ENCODE peak calls at places on chromosome 2, in seven cellular contexts. K is sciatic nerve; V is stimulated activated CD4-positive, alpha-beta T cell treated with anti-CD3 and anti-CD28 coated beads, Interleukin-2, amount 100 ng/mL, for 48 hours; B is Caco-2; W is GM18507; L is small intestine; R is tibial artery. I is an unnamed sample.

GRCh38 chr2:219219113-219219696 is 447 bp upstream of the ABCB6 start:
- DNase-seq in K (no peak), V (no peak), B (peak), W (no peak), L (no peak), R (no peak), I (no peak)

GRCh38 chr2:12587729-12588522 is 128.8 kb upstream of the TRIB2 start:
- DNase-seq in K (no peak), V (no peak), B (no peak), W (peak), L (peak), R (peak), I (no peak)

GRCh38 chr2:64727843-64728463 is 74.2 kb upstream of the SERTAD2 start:
- DNase-seq in K (no peak), V (no peak), B (no peak), W (no peak), L (no peak), R (no peak), I (no peak)

GRCh38 chr2:198314559-198315153 is 510.3 kb downstream of the PLCL1 start:
- DNase-seq in K (no peak), V (no peak), B (peak), W (no peak), L (peak), R (no peak), I (no peak)

GRCh38 chr2:79219383-79219988 is 59.9 kb upstream of the REG3A start:
- DNase-seq in K (no peak), V (peak), B (peak), W (no peak), L (peak), R (no peak), I (peak)

GRCh38 chr2:206275274-206276160 is 1.1 kb downstream of the ZDBF2 start:
- DNase-seq in K (no peak), V (no peak), B (no peak), W (no peak), L (no peak), R (no peak), I (peak)

GRCh38 chr2:61617610-61618009 is 79.5 kb upstream of the XPO1 start:
- DNase-seq in K (no peak), V (no peak), B (no peak), W (no peak), L (no peak), R (no peak), I (no peak)

GRCh38 chr2:234258562-234259141 is 208.2 kb downstream of the SPP2 start:
- DNase-seq in K (no peak), V (no peak), B (no peak), W (no peak), L (no peak), R (no peak), I (no peak)

GRCh38 chr2:127645395-127646291 is at the start of gene GPR17:
- DNase-seq in K (no peak), V (no peak), B (no peak), W (no peak), L (peak), R (no peak), I (no peak)

GRCh38 chr2:215140166-215140707 is 1.8 kb upstream of the ABCA12 start:
- DNase-seq in K (no peak), V (no peak), B (no peak), W (no peak), L (no peak), R (no peak), I (no peak)

GRCh38 chr2:114316532-114317300 is 125.7 kb upstream of the DPP10 start:
- DNase-seq in K (no peak), V (no peak), B (no peak), W (no peak), L (no peak), R (no peak), I (no peak)

GRCh38 chr2:20560891-20561702 is 89.8 kb downstream of the HS1BP3 start:
- DNase-seq in K (no peak), V (no peak), B (no peak), W (no peak), L (no peak), R (no peak), I (no peak)

GRCh38 chr2:19688059-19688458 is 213.7 kb downstream of the TTC32 start:
- DNase-seq in K (no peak), V (no peak), B (no peak), W (no peak), L (no peak), R (no peak), I (no peak)

GRCh38 chr2:156476516-156477206 is 40.5 kb downstream of the GPD2 start:
- DNase-seq in K (no peak), V (no peak), B (no peak), W (no peak), L (no peak), R (no peak), I (no peak)

GRCh38 chr2:19871836-19872235 is 29.9 kb downstream of the TTC32 start:
- DNase-seq in K (peak), V (no peak), B (no peak), W (no peak), L (no peak), R (no peak), I (no peak)

GRCh38 chr2:209473930-209474419 is 50.1 kb downstream of the MAP2 start:
- DNase-seq in K (no peak), V (no peak), B (no peak), W (no peak), L (no peak), R (no peak), I (no peak)

GRCh38 chr2:222353998-222354397 is 55.2 kb upstream of the PAX3 start:
- DNase-seq in K (no peak), V (no peak), B (no peak), W (no peak), L (no peak), R (no peak), I (no peak)

GRCh38 chr2:38907743-38908562 is 18.3 kb downstream of the ARHGEF33 start:
- DNase-seq in K (no peak), V (no peak), B (no peak), W (peak), L (no peak), R (no peak), I (peak)

GRCh38 chr2:218002792-218003191 is at the start of gene TNS1:
- DNase-seq in K (peak), V (no peak), B (no peak), W (no peak), L (no peak), R (peak), I (no peak)

GRCh38 chr2:204863351-204863750 is 318.1 kb downstream of the PARD3B start:
- DNase-seq in K (no peak), V (no peak), B (no peak), W (no peak), L (no peak), R (no peak), I (no peak)

GRCh38 chr2:181356526-181356925 is 100.7 kb upstream of the ITGA4 start:
- DNase-seq in K (no peak), V (no peak), B (no peak), W (no peak), L (no peak), R (no peak), I (no peak)

GRCh38 chr2:37366773-37367172 is 22.3 kb downstream of the QPCT start:
- DNase-seq in K (no peak), V (no peak), B (no peak), W (no peak), L (no peak), R (no peak), I (no peak)

GRCh38 chr2:43511199-43511598 is 84.6 kb downstream of the THADA start:
- DNase-seq in K (no peak), V (no peak), B (no peak), W (no peak), L (no peak), R (no peak), I (no peak)

GRCh38 chr2:5188636-5189035 is 503.5 kb upstream of the SOX11 start:
- DNase-seq in K (no peak), V (no peak), B (no peak), W (no peak), L (no peak), R (no peak), I (no peak)

GRCh38 chr2:2232167-2232566 is 98.9 kb downstream of the MYT1L start:
- DNase-seq in K (no peak), V (no peak), B (no peak), W (no peak), L (no peak), R (no peak), I (no peak)

GRCh38 chr2:75130171-75130570 is 69.1 kb downstream of the TACR1 start:
- DNase-seq in K (no peak), V (no peak), B (no peak), W (no peak), L (no peak), R (no peak), I (no peak)

GRCh38 chr2:64021578-64021977 is 2.4 kb upstream of the VPS54 start:
- DNase-seq in K (no peak), V (no peak), B (peak), W (no peak), L (peak), R (no peak), I (no peak)

GRCh38 chr2:240782221-240782885 is 37.7 kb downstream of the KIF1A start:
- DNase-seq in K (no peak), V (no peak), B (no peak), W (no peak), L (no peak), R (no peak), I (no peak)

GRCh38 chr2:151280276-151280675 is 9.2 kb downstream of the NMI start:
- DNase-seq in K (no peak), V (no peak), B (no peak), W (no peak), L (no peak), R (no peak), I (no peak)

GRCh38 chr2:101518470-101519172 is 43.7 kb upstream of the RFX8 start:
- DNase-seq in K (no peak), V (no peak), B (peak), W (no peak), L (peak), R (no peak), I (no peak)

GRCh38 chr2:235836416-235837042 is 331.7 kb downstream of the GBX2 start:
- DNase-seq in K (no peak), V (no peak), B (peak), W (no peak), L (no peak), R (no peak), I (no peak)

GRCh38 chr2:237042101-237042500 is 43.6 kb upstream of the COPS8 start:
- DNase-seq in K (no peak), V (no peak), B (no peak), W (no peak), L (no peak), R (no peak), I (no peak)

GRCh38 chr2:233142355-233142897 is 82.3 kb downstream of the INPP5D start:
- DNase-seq in K (no peak), V (no peak), B (no peak), W (peak), L (peak), R (no peak), I (peak)

GRCh38 chr2:179132076-179132475 is 82.1 kb upstream of the CCDC141 start:
- DNase-seq in K (no peak), V (no peak), B (no peak), W (no peak), L (peak), R (no peak), I (no peak)

GRCh38 chr2:64502860-64503259 is 21.3 kb upstream of the AFTPH start:
- DNase-seq in K (no peak), V (no peak), B (no peak), W (no peak), L (no peak), R (no peak), I (no peak)